ENCODE peak calls at places on chromosomes 4 and X, in nine cellular contexts. One of them, this sample, is unnamed.

GRCh38 chr4:186698028-186698427 is 25.6 kb downstream of the FAT1 start:
- DNase-seq in ovary: no peak
- DNase-seq in GM12891: no peak
- DNase-seq in transverse colon: no peak
- DNase-seq in body of pancreas: no peak
- DNase-seq in lower leg skin: no peak
- DNase-seq in A549: no peak
- DNase-seq in heart left ventricle: no peak
- DNase-seq in uterus: no peak
- DNase-seq in this sample: no peak

GRCh38 chr4:11367371-11367770 is 61.3 kb downstream of the HS3ST1 start:
- DNase-seq in ovary: peak
- DNase-seq in GM12891: no peak
- DNase-seq in transverse colon: peak
- DNase-seq in body of pancreas: peak
- DNase-seq in lower leg skin: peak
- DNase-seq in A549: no peak
- DNase-seq in heart left ventricle: peak
- DNase-seq in uterus: peak
- DNase-seq in this sample: no peak

GRCh38 chr4:23135792-23136645 is 443.3 kb downstream of the GBA3 start:
- DNase-seq in ovary: no peak
- DNase-seq in GM12891: no peak
- DNase-seq in transverse colon: no peak
- DNase-seq in body of pancreas: no peak
- DNase-seq in lower leg skin: peak
- DNase-seq in A549: peak
- DNase-seq in heart left ventricle: no peak
- DNase-seq in uterus: no peak
- DNase-seq in this sample: peak

GRCh38 chr4:24180586-24180985 is 290.7 kb upstream of the PPARGC1A start:
- DNase-seq in ovary: no peak
- DNase-seq in GM12891: no peak
- DNase-seq in transverse colon: no peak
- DNase-seq in body of pancreas: no peak
- DNase-seq in lower leg skin: no peak
- DNase-seq in A549: no peak
- DNase-seq in heart left ventricle: no peak
- DNase-seq in uterus: no peak
- DNase-seq in this sample: no peak

GRCh38 chr4:41930139-41930831 is 4.9 kb upstream of the TMEM33 start:
- DNase-seq in ovary: no peak
- DNase-seq in GM12891: no peak
- DNase-seq in transverse colon: no peak
- DNase-seq in body of pancreas: no peak
- DNase-seq in lower leg skin: no peak
- DNase-seq in A549: no peak
- DNase-seq in heart left ventricle: no peak
- DNase-seq in uterus: no peak
- DNase-seq in this sample: no peak

GRCh38 chrX:15702488-15703371 is 35.3 kb upstream of the CA5B start:
- DNase-seq in ovary: no peak
- DNase-seq in GM12891: no peak
- DNase-seq in transverse colon: no peak
- DNase-seq in body of pancreas: no peak
- DNase-seq in lower leg skin: no peak
- DNase-seq in A549: no peak
- DNase-seq in heart left ventricle: no peak
- DNase-seq in uterus: no peak
- DNase-seq in this sample: no peak

GRCh38 chr4:6092131-6092530 is 73.9 kb upstream of the C4orf50 start:
- DNase-seq in ovary: no peak
- DNase-seq in GM12891: no peak
- DNase-seq in transverse colon: no peak
- DNase-seq in body of pancreas: no peak
- DNase-seq in lower leg skin: no peak
- DNase-seq in A549: no peak
- DNase-seq in heart left ventricle: no peak
- DNase-seq in uterus: no peak
- DNase-seq in this sample: no peak

GRCh38 chr4:181957088-181957487 is 286.1 kb upstream of the TENM3 start:
- DNase-seq in ovary: no peak
- DNase-seq in GM12891: no peak
- DNase-seq in transverse colon: no peak
- DNase-seq in body of pancreas: peak
- DNase-seq in lower leg skin: no peak
- DNase-seq in A549: no peak
- DNase-seq in heart left ventricle: no peak
- DNase-seq in uterus: no peak
- DNase-seq in this sample: no peak

DNA sequence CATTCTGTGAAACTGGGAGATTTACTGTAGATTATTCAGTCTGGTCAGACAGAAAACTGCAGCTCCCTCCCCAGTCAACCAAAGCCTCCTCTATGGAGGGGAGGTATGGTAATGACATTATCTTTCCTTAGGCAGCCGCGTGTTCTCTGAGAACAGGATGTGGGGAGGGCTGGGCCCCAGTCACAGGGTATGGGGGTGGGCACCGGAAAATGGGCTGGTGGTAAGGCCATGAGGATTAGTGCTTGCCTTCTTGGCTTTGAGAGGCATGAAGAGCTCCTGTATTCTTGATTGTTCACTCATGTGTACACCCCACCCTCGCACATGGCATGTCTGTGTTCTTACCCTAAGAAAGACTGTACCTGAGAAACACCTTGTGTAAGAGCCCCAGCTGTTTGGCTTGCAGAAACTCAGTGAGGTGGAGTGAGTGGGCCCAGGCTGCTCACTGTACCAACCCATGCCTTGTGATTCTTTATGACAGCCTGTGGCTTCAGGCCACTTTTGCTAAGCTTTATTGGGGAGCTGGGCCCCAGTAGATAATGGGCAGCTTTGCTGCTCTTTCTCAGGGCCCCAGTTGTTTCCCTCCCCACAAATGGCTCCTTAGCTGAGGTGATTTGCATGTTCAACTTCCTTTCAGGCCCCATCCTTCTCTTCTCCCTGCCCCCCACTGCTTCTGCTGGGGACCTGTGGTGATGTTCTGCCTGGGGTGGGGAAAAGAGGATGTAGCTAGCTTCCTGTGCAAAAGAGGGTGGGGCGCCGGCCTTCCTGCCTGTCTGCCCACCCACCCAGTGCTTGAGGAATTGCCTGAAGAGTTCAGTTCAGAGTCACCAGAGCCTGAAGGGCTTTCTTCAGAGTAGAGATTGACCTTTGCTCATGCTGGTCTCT is 30.7 kb downstream of the MSN start:
- DNase-seq in ovary: no peak
- DNase-seq in GM12891: no peak
- DNase-seq in transverse colon: peak
- DNase-seq in body of pancreas: no peak
- DNase-seq in lower leg skin: no peak
- DNase-seq in A549: no peak
- DNase-seq in heart left ventricle: peak
- DNase-seq in uterus: no peak
- DNase-seq in this sample: no peak
- TF ChIP-seq POLR2A in ovary: no peak
- TF ChIP-seq POLR2A in GM12891: no peak
- TF ChIP-seq POLR2A in transverse colon: no peak
- TF ChIP-seq POLR2A in body of pancreas: no peak
- TF ChIP-seq POLR2A in lower leg skin: no peak
- TF ChIP-seq POLR2A in A549: no peak
- TF ChIP-seq POLR2A in heart left ventricle: no peak
- TF ChIP-seq POLR2A in uterus: no peak
- TF ChIP-seq POLR2A in this sample: no peak

DNA sequence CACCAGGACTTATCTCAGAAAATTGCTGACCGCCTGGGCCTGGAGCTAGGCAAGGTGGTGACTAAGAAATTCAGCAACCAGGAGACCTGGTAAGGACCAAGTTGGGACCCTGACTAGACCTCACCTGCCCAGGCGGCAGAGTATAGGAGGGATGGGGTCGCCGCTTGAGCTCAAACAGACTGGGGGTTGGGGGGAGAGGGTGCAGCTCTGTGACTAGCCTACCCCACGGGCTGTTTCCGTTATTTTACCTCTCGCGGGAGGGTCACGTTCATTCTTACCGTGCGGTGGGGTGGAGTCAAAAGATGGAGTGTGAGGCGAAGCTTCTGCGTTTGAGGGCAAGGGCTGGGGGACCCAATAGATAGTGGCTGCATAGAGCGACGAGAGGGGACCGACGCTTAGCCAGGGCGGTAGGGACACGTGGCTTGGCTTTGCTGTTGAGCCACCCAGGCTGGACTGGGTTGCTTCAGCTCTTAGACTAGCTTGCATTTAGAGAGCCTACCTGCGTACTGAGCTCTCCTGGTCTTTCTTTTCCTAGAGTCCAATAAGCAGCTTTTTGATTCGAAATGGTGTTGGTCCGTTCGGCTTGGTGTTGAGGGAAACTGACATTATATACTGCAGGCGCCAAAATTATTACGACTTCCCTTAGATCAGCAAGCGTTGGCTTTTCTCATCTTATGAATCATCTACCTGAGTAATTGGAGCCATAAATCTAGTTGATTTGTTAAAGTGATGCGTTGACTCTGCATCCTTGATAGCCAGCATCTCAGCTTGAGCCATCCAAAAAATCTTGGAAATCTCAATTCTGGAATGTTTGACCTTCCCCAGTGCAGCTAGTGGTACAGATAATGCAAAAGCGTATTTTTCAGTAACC is 587 bp downstream of the PRPS1 start:
- DNase-seq in ovary: peak
- DNase-seq in GM12891: peak
- DNase-seq in transverse colon: peak
- DNase-seq in body of pancreas: peak
- DNase-seq in lower leg skin: peak
- DNase-seq in A549: peak
- DNase-seq in heart left ventricle: no peak
- DNase-seq in uterus: peak
- DNase-seq in this sample: peak
- TF ChIP-seq POLR2A in ovary: no peak
- TF ChIP-seq POLR2A in GM12891: peak
- TF ChIP-seq POLR2A in transverse colon: no peak
- TF ChIP-seq POLR2A in body of pancreas: no peak
- TF ChIP-seq POLR2A in lower leg skin: no peak
- TF ChIP-seq POLR2A in A549: no peak
- TF ChIP-seq POLR2A in heart left ventricle: no peak
- TF ChIP-seq POLR2A in uterus: no peak
- TF ChIP-seq POLR2A in this sample: no peak

GRCh38 chr4:39037491-39037825 is 5.2 kb upstream of the TMEM156 start:
- DNase-seq in ovary: no peak
- DNase-seq in GM12891: no peak
- DNase-seq in transverse colon: no peak
- DNase-seq in body of pancreas: no peak
- DNase-seq in lower leg skin: no peak
- DNase-seq in A549: no peak
- DNase-seq in heart left ventricle: no peak
- DNase-seq in uterus: no peak
- DNase-seq in this sample: no peak

GRCh38 chr4:39036172-39036571 is 4.0 kb upstream of the TMEM156 start:
- DNase-seq in ovary: no peak
- DNase-seq in GM12891: no peak
- DNase-seq in transverse colon: no peak
- DNase-seq in body of pancreas: no peak
- DNase-seq in lower leg skin: no peak
- DNase-seq in A549: no peak
- DNase-seq in heart left ventricle: no peak
- DNase-seq in uterus: no peak
- DNase-seq in this sample: no peak

GRCh38 chr4:39030726-39031125 is 1.5 kb downstream of the TMEM156 start:
- DNase-seq in ovary: no peak
- DNase-seq in GM12891: no peak
- DNase-seq in transverse colon: no peak
- DNase-seq in body of pancreas: no peak
- DNase-seq in lower leg skin: no peak
- DNase-seq in A549: no peak
- DNase-seq in heart left ventricle: no peak
- DNase-seq in uterus: no peak
- DNase-seq in this sample: no peak

GRCh38 chr4:39029752-39030694 is 2.2 kb downstream of the TMEM156 start:
- DNase-seq in ovary: no peak
- DNase-seq in GM12891: no peak
- DNase-seq in transverse colon: no peak
- DNase-seq in body of pancreas: no peak
- DNase-seq in lower leg skin: no peak
- DNase-seq in A549: no peak
- DNase-seq in heart left ventricle: no peak
- DNase-seq in uterus: no peak
- DNase-seq in this sample: no peak

DNA sequence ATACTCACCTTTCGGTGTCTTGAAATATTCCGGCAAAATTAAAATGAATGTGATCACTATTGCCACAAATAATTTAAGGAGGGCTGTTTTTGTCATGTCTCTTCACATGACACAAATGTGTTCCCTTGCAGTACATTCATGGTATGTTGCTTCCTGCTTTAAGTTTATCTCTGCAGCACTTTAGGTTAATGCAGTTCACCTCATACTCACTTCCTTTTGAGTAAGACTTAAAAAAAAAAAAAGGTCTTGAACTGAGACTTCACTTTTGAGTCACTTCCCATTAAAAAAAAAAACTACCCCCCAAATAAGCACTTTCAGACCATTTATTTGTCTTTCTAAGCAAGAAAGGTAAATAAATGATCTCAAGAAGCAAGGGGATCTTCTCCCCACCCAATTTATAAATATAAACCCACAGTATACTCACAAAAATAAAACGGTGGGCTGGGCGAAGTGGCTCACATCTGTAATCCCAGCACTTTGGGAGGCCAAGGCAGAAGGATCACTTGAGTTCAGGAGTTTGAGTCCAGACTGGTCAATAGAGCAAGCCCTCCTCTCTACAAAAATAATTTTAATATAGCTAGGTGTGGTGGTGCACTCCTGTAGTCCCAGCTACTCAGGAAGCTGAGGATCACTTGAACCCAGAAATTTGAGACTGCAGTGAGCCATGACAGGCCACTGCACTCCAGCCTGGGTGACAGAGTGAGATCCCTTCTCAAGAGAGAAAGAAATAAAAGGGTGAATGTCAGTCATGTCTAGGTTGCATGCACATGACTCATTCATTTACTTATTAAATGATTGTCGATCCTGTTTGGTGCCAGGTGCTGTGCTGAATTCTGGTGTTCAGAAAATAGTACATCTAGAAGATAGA is at the start of gene TMEM156:
- DNase-seq in ovary: no peak
- DNase-seq in GM12891: no peak
- DNase-seq in transverse colon: no peak
- DNase-seq in body of pancreas: no peak
- DNase-seq in lower leg skin: no peak
- DNase-seq in A549: no peak
- DNase-seq in heart left ventricle: no peak
- DNase-seq in uterus: no peak
- DNase-seq in this sample: no peak
- TF ChIP-seq POLR2A in ovary: no peak
- TF ChIP-seq POLR2A in GM12891: peak
- TF ChIP-seq POLR2A in transverse colon: peak
- TF ChIP-seq POLR2A in body of pancreas: no peak
- TF ChIP-seq POLR2A in lower leg skin: no peak
- TF ChIP-seq POLR2A in A549: no peak
- TF ChIP-seq POLR2A in heart left ventricle: no peak
- TF ChIP-seq POLR2A in uterus: no peak
- TF ChIP-seq POLR2A in this sample: no peak

DNA sequence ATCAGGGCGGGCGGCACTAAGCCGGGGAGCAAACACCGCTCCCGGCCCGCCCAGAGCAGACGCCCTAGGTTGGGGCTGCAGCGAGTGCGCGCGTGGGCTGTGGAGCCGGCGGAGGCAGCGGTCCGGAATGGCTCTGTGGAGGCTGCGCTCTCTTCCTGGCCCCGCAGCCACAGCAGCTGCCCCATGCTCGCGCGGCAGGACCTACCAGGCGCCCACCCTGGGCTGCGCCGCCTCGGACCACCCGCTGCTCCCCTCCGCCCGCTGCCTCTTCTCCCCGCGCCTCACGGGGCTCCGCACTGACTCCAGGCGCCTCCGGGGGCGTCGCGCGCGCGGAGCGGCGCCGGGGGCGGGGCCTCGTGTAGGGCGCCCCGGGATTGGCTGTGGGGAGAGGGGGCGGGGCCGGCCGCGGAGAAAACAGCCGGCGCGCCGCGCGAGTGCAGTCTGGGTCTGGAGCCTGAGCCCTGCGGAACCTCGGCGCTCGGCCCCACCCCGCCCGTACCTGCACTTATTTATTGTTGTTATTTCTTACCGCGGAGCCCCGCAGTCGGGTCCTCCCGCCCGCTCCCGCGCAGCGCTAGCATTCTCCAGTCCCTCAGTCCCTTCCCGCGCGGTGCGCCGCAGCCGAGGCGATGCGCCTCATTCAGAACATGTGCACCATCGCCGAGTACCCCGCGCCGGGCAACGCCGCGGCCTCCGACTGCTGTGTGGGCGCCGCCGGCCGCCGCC is at the start of gene RASL11B:
- DNase-seq in ovary: peak
- DNase-seq in GM12891: peak
- DNase-seq in transverse colon: peak
- DNase-seq in body of pancreas: peak
- DNase-seq in lower leg skin: peak
- DNase-seq in A549: peak
- DNase-seq in heart left ventricle: peak
- DNase-seq in uterus: peak
- DNase-seq in this sample: peak
- TF ChIP-seq POLR2A in ovary: peak
- TF ChIP-seq POLR2A in GM12891: no peak
- TF ChIP-seq POLR2A in transverse colon: peak
- TF ChIP-seq POLR2A in body of pancreas: peak
- TF ChIP-seq POLR2A in lower leg skin: no peak
- TF ChIP-seq POLR2A in A549: peak
- TF ChIP-seq POLR2A in heart left ventricle: peak
- TF ChIP-seq POLR2A in uterus: peak
- TF ChIP-seq POLR2A in this sample: peak